ENCODE peak calls at places on chromosomes 4 and X, in five cellular contexts. L is PC-3, G is HepG2, B is upper lobe of right lung, D is Panc1. H is an unnamed sample.

GRCh38 chrX:130831347-130831722 is 71.7 kb downstream of the ENOX2 start:
- ATAC-seq in B (no peak), D (no peak), G (no peak), L (no peak), H (no peak)

GRCh38 chr4:92012899-92013867 is 290.6 kb upstream of the GRID2 start:
- ATAC-seq in D (no peak), L (no peak), G (peak), B (peak), H (no peak)

GRCh38 chr4:15325987-15326386 is 101.8 kb upstream of the C1QTNF7 start:
- ATAC-seq in D (no peak), L (no peak), G (no peak), B (no peak), H (no peak)

GRCh38 chr4:48078862-48079655 is 55.0 kb downstream of the TXK start:
- ATAC-seq in D (no peak), G (no peak), L (no peak), B (no peak), H (no peak)

GRCh38 chr4:138646383-138646782 is 369.2 kb upstream of the NOCT start:
- ATAC-seq in G (no peak), L (no peak), D (no peak), B (no peak), H (no peak)

GRCh38 chr4:145153181-145153903 is 27.0 kb downstream of the OTUD4 start:
- ATAC-seq in L (no peak), D (no peak), G (no peak), B (no peak), H (no peak)

GRCh38 chr4:42361475-42361874 is 35.8 kb upstream of the SHISA3 start:
- ATAC-seq in L (no peak), B (no peak), G (no peak), D (no peak), H (no peak)

GRCh38 chr4:24007740-24008348 is 118.0 kb upstream of the PPARGC1A start:
- ATAC-seq in D (no peak), L (no peak), G (peak), B (no peak), H (no peak)

GRCh38 chr4:127732623-127733199 is 2.5 kb downstream of the SLC25A31 start:
- ATAC-seq in L (peak), D (peak), G (peak), B (peak), H (peak)

GRCh38 chrX:135931644-135932487 is 38.4 kb downstream of the SAGE1 start:
- ATAC-seq in B (peak), G (peak), L (peak), D (peak), H (no peak)

GRCh38 chr4:110195561-110196205 is 2.7 kb downstream of the ELOVL6 start:
- ATAC-seq in B (no peak), G (no peak), L (peak), D (peak), H (no peak)

H was measured in stimulated activated memory B cell treated with anti-CD40 and anti-IgM and Interleukin-4, amounts not matched to agents 10 μg/mL and 1 μg/mL and 100 μg/mL, for 72 hours.